ENCODE peak calls at places on chromosomes 4 and X, in five cellular contexts. A is HCT116, J is prostate gland, S is upper lobe of right lung, Y is mesenchymal stem cell. F is an unnamed sample.

GRCh38 chr4:83618431-83618830 is 82.5 kb downstream of the GPAT3 start:
- DNase-seq in J (no peak), Y (peak; percentile 61), A (peak; percentile 52), S (no peak), F (no peak)

GRCh38 chrX:54529559-54530357 is at the start of gene GNL3L:
- DNase-seq in A (peak; percentile 69), J (peak; percentile 79), Y (peak; percentile 88), S (peak; percentile 95), F (peak; percentile 72)

GRCh38 chr4:156992943-156993342 is 21.3 kb upstream of the PDGFC start:
- DNase-seq in A (no peak), Y (no peak), S (no peak), J (no peak), F (no peak)

GRCh38 chrX:41110801-41111625 is 25.8 kb downstream of the USP9X start:
- DNase-seq in J (no peak), Y (no peak), A (no peak), S (no peak), F (no peak)

GRCh38 chr4:150217192-150217591 is 138.9 kb downstream of the DCLK2 start:
- DNase-seq in Y (peak; percentile 58), A (no peak), J (no peak), S (no peak), F (no peak)

GRCh38 chrX:116292183-116292582 is 121.6 kb downstream of the AGTR2 start:
- DNase-seq in Y (no peak), S (no peak), J (no peak), A (no peak), F (no peak)

GRCh38 chr4:6239486-6239885 is 30.2 kb upstream of the WFS1 start:
- DNase-seq in A (no peak), Y (no peak), S (peak; percentile 28), J (no peak), F (no peak)

GRCh38 chr4:108991929-108992328 is 229.1 kb upstream of the ETNPPL start:
- DNase-seq in J (no peak), S (no peak), A (no peak), Y (peak; percentile 82), F (no peak)

GRCh38 chr4:103895876-103896465 is 176.2 kb upstream of the TACR3 start:
- DNase-seq in J (no peak), A (no peak), Y (no peak), S (no peak), F (no peak)

GRCh38 chr4:5776510-5776909 is 65.5 kb downstream of the EVC start:
- DNase-seq in S (no peak), J (no peak), A (no peak), Y (no peak), F (no peak)

GRCh38 chrX:19063030-19063429 is 59.2 kb downstream of the ADGRG2 start:
- DNase-seq in S (no peak), J (no peak), A (no peak), Y (peak; percentile 40), F (no peak)

GRCh38 chr4:119300388-119301131 is 21.4 kb downstream of the FABP2 start:
- DNase-seq in Y (peak; percentile 92), J (peak; percentile 96), A (peak; percentile 91), S (peak; percentile 99), F (peak; percentile 87)
- H3K4me1 ChIP-seq in Y (peaks cover 7% of the 10 kb centered on the region), J (peaks cover 6% of the 10 kb centered on the region), A (peaks cover 20% of the 10 kb centered on the region), S (peaks cover 23% of the 10 kb centered on the region), F (peaks cover 19% of the 10 kb centered on the region)

DNA sequence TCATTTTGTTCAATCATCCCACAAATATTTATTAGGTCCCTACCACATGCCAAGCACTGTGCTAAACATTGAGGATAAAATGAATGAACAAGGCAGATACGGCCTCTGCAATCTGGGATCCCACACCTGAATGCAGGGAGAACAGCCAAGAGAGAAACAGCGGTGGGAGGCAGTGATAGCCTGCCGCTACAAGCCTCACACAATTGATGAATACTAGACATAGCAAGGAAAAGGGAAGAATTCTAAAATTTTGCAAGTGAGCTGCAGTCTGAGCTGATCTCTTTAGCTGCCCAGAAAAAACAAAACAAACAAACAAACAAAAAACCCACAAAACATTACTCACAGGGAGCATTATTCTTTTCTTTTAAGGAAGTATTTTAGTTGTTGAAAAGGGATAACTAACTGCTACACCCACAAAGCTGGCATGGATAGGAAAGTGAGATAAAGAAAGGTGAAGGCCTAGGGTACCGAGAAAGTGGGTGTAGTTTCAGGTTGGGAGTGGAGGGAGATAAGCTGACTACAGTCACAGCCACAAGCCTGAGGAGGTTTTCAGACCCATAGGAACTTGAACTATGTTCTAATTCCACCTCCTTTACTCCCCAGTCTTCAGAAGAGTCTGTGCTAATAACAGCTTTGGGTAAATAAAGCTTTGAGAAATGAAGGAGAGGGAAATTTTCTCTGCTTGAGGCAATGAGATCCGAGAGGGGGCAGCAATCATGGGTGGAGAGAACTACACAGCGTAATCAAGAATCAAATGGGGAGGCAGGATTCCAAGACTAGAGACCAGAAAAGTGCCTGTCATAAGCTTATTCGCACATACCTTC is 85.4 kb downstream of the SH3RF1 start:
- DNase-seq in Y (no peak), A (no peak), S (no peak), J (no peak), F (no peak)
- H3K4me3 ChIP-seq in Y (no peak overlapping the region), A (no peak overlapping the region), S (no peak overlapping the region), J (no peak overlapping the region), F (no peak overlapping the region)

GRCh38 chr4:147843162-147843561 is 111.3 kb downstream of the ARHGAP10 start:
- DNase-seq in A (peak; percentile 47), S (no peak), J (no peak), Y (no peak), F (peak; percentile 0)
- H3K4me1 ChIP-seq in A (peaks cover 8% of the 10 kb centered on the region), S (peaks cover 19% of the 10 kb centered on the region), J (no peaks in the 10 kb centered on the region), Y (peaks cover under 1% of the 10 kb centered on the region), F (no peaks in the 10 kb centered on the region)

DNA sequence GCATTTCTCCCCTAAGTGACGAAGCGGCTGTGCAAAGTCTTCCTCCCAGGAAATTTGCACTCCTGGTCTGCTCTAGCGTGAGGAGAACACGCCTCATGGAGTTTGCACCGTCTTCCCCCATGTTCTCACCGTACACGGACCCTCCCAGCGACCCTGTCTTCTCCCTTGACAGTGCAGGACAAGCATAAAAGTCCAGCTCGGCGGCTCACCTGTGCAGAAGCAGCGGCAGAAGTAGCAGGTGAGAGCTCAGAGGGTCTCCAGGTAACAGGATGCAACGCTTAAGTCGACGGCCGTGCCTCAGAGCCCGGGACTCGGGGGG is 314 bp downstream of the P2RY8 start:
- DNase-seq in Y (no peak), A (no peak), S (peak; percentile 65), J (no peak), F (no peak)
- H3K4me3 ChIP-seq in Y (no peak overlapping the region), A (no peak overlapping the region), S (peak overlapping the region; percentile 47), J (peak overlapping the region; percentile 10), F (peak overlapping the region; percentile 99)

GRCh38 chr4:78652282-78652876 is 100.8 kb downstream of the ANXA3 start:
- DNase-seq in A (no peak), Y (no peak), S (no peak), J (peak; percentile 74), F (no peak)

GRCh38 chr4:78651250-78651860 is 99.8 kb downstream of the ANXA3 start:
- DNase-seq in Y (no peak), S (no peak), A (no peak), J (no peak), F (no peak)

GRCh38 chr4:78653655-78654054 is 102.1 kb downstream of the ANXA3 start:
- DNase-seq in Y (no peak), S (no peak), A (no peak), J (no peak), F (no peak)

GRCh38 chr4:78656968-78657445 is 105.4 kb downstream of the ANXA3 start:
- DNase-seq in Y (no peak), J (no peak), S (no peak), A (no peak), F (peak; percentile 31)

DNA sequence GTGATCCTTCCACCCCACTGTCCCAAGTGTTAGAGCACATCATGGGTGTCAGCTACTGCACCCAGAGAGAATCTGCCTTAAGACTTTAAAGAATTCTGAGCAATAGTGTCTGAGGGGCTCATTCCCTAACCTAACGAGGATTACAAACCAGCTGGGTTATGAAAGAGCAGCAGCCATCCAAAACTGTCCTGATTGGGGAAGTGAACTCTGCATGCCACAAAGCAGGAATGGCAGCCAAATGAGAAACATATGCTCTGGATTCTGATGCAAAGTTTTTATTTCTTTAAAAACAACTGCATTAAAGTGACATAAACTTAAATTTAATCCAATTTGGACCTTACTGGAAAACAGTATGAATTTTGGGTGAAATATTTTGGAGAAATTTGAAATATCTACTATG is 103.2 kb downstream of the ANXA3 start:
- DNase-seq in Y (no peak), J (no peak), A (no peak), S (no peak), F (no peak)
- H3K4me1 ChIP-seq in Y (no peaks in the 10 kb centered on the region), J (no peaks in the 10 kb centered on the region), A (no peaks in the 10 kb centered on the region), S (peaks cover 23% of the 10 kb centered on the region), F (peaks cover 17% of the 10 kb centered on the region)

DNA sequence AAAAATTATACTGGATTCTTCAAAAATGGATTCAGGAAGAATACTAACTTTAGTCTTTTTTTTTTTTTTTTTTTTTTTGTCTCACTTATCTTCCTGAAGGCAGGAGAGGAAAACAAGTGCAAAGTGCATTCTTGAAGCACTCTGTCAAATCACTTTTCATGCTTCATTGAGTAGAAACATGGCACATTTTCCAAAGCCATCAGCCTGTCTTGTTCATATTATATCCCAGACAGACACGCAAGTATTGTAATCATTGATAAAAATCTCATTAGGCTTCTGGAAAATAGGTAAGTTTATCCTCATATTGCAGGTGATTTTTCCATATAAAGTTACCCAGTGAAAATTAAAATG is 1.3 kb downstream of the BBS12 start:
- DNase-seq in J (no peak), S (no peak), Y (no peak), A (no peak), F (no peak)
- H3K4me3 ChIP-seq in J (no peak overlapping the region), S (peak overlapping the region; percentile 28), Y (no peak overlapping the region), A (peak overlapping the region; percentile 78), F (peak overlapping the region; percentile 94)

DNA sequence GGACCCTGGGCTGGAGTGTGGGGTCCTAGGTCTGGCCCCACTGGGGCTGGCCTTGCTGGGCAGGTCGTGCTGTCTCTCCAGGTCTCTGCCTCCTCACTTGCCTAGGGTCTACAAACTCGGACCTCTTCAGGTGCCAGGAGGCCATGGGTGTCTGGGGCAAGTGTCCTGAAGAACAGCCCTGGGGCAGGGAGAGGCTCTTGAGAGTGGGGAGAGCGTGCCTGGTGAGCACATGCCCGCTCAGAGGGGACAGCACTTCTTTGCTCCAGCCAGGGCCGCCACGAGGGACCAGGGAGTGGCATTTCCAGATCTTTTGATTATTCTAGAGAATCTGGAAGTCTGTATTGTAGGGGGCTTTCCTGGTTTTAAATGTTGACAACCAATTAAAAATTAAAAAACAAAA is 63.7 kb downstream of the SORCS2 start:
- DNase-seq in J (no peak), A (no peak), S (no peak), Y (no peak), F (no peak)
- H3K4me1 ChIP-seq in J (no peaks in the 10 kb centered on the region), A (no peaks in the 10 kb centered on the region), S (no peaks in the 10 kb centered on the region), Y (peaks cover 9% of the 10 kb centered on the region), F (no peaks in the 10 kb centered on the region)